ENCODE peak calls at places on chromosomes 1 and 21, in five cellular contexts. E, S, V, I and X are unnamed samples.

GRCh38 chr1:244100691-244101453 is 49.8 kb downstream of the ZBTB18 start:
- DNase-seq in I (no peak), S (no peak), E (no peak), V (no peak), X (peak; percentile 11)

GRCh38 chr1:210754931-210755670 is 378.8 kb downstream of the KCNH1 start:
- DNase-seq in I (no peak), E (peak; percentile 4), V (no peak), S (no peak), X (no peak)

GRCh38 chr1:87981810-87982209 is 653.1 kb downstream of the LMO4 start:
- DNase-seq in I (no peak), V (no peak), S (no peak), E (no peak), X (no peak)

GRCh38 chr21:39153373-39153772 is 29.9 kb downstream of the PSMG1 start:
- DNase-seq in S (no peak), I (no peak), E (no peak), V (no peak), X (no peak)

GRCh38 chr1:183467687-183468086 is 4.6 kb upstream of the SMG7 start:
- DNase-seq in S (no peak), V (no peak), E (no peak), I (no peak), X (no peak)

GRCh38 chr21:17370750-17371325 is 142.0 kb upstream of the CXADR start:
- DNase-seq in V (no peak), I (no peak), S (no peak), E (no peak), X (no peak)

GRCh38 chr1:191993549-191993948 is 164.7 kb upstream of the RGS18 start:
- DNase-seq in V (peak; percentile 14), I (no peak), E (no peak), S (no peak), X (no peak)

GRCh38 chr1:38178236-38178635 is 131.6 kb upstream of the POU3F1 start:
- DNase-seq in E (no peak), S (no peak), V (no peak), I (no peak), X (no peak)

GRCh38 chr21:34688145-34688544 is 19.4 kb downstream of the CLIC6 start:
- DNase-seq in V (no peak), E (no peak), I (no peak), S (no peak), X (no peak)

GRCh38 chr1:202805886-202806511 is 2.2 kb downstream of the KDM5B start:
- DNase-seq in I (no peak), V (no peak), S (no peak), E (no peak), X (peak; percentile 45)

GRCh38 chr21:21624674-21625073 is 626.5 kb downstream of the NCAM2 start:
- DNase-seq in S (no peak), V (peak; percentile 47), I (no peak), E (no peak), X (no peak)

GRCh38 chr1:209751627-209752231 is 4.1 kb upstream of the TRAF3IP3 start:
- DNase-seq in I (no peak), E (no peak), V (no peak), S (no peak), X (no peak)

GRCh38 chr1:27366411-27367159 is at the start of gene MAP3K6:
- DNase-seq in V (no peak), S (peak; percentile 93), I (peak; percentile 95), E (peak; percentile 63), X (no peak)

GRCh38 chr1:155120253-155120652 is 7.4 kb upstream of the EFNA1 start:
- DNase-seq in S (no peak), V (no peak), I (no peak), E (no peak), X (no peak)

GRCh38 chr1:33097762-33098161 is 16.8 kb downstream of the AZIN2 start:
- DNase-seq in E (no peak), I (no peak), V (no peak), S (no peak), X (peak; percentile 27)

GRCh38 chr1:93728480-93729131 is 47.0 kb upstream of the BCAR3 start:
- DNase-seq in S (no peak), E (no peak), I (no peak), V (no peak), X (no peak)

GRCh38 chr1:152811050-152811449 is 721 bp upstream of the LCE1B start:
- DNase-seq in E (no peak), S (peak; percentile 46), V (no peak), I (no peak), X (no peak)

DNA sequence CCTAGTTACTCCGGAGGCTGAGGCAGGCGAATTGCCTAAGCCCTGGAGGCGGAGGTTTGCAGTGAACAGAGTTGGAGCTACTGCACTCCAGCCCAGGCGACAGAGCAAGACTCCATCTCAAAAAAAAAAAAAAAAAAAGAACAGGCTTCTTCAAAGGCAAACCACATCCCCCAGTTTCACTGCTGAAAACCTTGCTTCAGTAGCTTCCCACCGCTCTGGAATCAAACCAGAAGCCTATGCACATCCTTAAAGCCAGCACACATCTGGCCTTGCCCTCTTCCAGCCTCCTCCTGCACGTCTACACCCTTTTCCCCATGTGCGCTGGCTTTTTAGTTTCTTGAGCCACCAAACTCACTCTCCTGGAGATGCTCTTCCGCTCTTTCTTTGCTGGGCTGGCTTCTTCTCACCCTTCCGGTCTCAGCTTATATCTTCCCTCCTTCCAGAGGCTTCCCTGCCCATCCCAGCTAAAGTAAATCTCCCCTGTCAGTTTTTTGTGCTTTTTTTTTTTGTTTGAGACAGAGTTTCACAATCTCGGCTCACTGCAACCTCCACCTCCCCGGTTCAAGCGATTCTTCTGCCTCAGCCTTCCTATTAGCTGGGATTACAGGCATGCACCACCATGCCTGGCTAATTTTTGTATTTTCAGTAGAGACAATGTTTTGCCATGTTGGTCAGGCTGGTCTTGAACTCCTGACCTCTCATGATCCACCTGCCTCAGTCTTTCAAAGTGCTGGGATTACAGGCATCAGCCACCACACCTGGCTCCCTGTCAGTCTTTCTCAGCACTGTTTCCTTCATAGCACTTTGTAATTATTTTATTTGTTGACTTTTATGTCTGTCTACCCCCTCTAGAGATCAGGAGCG is 42.0 kb upstream of the ID3 start:
- DNase-seq in V (no peak), E (no peak), I (no peak), S (no peak), X (peak; percentile 98)
- H3K4me3 ChIP-seq in V (no peak overlapping the region), E (no peak overlapping the region), I (no peak overlapping the region), S (no peak overlapping the region), X (peak overlapping the region; percentile 38)

DNA sequence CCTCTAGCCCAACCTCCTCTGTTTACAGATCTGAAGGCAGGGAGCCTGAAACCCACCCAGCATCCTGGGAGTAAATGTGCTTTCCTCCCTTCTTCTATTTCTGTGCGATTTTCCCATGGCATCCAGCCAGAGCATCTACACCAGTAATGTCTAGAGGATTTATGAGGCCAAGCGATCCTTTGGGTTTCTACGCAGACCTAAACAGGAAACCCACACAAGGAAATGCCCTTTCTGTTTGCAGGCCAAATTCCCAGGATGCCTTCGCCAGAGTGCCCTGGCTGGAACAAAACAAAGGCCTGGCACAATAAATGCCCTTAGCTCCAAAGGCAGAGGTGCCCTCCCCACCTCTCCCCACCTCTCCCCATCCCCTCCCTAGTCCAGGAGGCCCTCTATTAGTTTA is 110.5 kb upstream of the CDC42BPA start:
- DNase-seq in I (no peak), S (no peak), E (no peak), V (no peak), X (no peak)
- H3K4me3 ChIP-seq in I (no peak overlapping the region), S (no peak overlapping the region), E (no peak overlapping the region), V (no peak overlapping the region), X (no peak overlapping the region)

DNA sequence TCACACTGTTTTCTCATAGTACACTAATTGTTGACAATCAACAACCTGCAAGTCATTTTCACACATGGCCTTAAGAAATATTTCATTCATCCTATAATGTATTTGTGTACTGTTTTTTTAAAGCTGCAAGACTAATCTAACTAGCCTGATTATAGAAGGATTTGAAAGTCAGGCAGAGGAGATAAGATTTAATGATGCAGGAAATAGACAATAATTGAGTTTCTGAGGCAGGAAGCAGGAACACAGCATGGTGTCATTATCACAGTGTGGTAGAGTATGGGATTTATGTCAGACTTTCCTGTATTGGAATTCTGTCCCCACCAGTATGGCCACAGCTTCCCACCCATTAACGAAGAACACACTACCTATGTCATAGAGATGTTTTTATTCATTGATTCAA is 138.8 kb downstream of the LRRC7 start:
- DNase-seq in V (no peak), I (no peak), S (no peak), E (no peak), X (no peak)
- H3K4me3 ChIP-seq in V (no peak overlapping the region), I (no peak overlapping the region), S (no peak overlapping the region), E (no peak overlapping the region), X (no peak overlapping the region)

GRCh38 chr21:33089439-33089838 is 19.5 kb downstream of the OLIG1 start:
- DNase-seq in S (peak; percentile 24), E (no peak), I (no peak), V (no peak), X (no peak)

DNA sequence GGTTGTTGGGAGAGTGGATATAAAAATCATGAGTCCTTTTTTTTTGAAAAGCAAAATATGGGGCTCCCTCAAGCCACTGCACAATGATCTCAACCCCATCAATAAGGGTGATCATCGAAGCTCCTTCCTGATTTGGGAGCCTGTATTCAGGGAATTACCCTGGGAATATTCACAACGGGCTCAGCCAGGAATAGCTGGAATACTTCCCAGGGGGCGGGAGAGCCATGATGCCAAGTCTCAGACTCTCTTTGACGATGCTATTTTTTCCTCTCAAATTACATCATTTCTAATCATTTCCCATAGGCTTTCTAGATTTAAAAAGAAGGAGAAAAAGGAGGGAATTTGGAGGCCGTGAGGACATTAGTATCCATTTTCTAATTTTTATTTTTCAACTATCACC is 18.4 kb downstream of the OLIG1 start:
- DNase-seq in S (no peak), I (no peak), V (no peak), E (no peak), X (no peak)
- H3K4me3 ChIP-seq in S (no peak overlapping the region), I (no peak overlapping the region), V (no peak overlapping the region), E (no peak overlapping the region), X (no peak overlapping the region)

GRCh38 chr21:33023574-33024277 is 2.0 kb upstream of the OLIG2 start:
- DNase-seq in I (no peak), E (no peak), V (no peak), S (no peak), X (no peak)

GRCh38 chr21:33021667-33022066 is 4.1 kb upstream of the OLIG2 start:
- DNase-seq in S (no peak), I (no peak), E (no peak), V (no peak), X (no peak)

GRCh38 chr21:33021150-33021549 is 4.6 kb upstream of the OLIG2 start:
- DNase-seq in I (no peak), V (no peak), S (no peak), E (no peak), X (no peak)

GRCh38 chr21:33022828-33023573 is 2.7 kb upstream of the OLIG2 start:
- DNase-seq in V (no peak), S (no peak), E (no peak), I (no peak), X (no peak)

GRCh38 chr21:33022489-33022827 is 3.3 kb upstream of the OLIG2 start:
- DNase-seq in S (no peak), V (no peak), E (no peak), I (no peak), X (no peak)
- H3K4me3 ChIP-seq in S (no peak overlapping the region), V (no peak overlapping the region), E (no peak overlapping the region), I (peak overlapping the region; percentile 18), X (no peak overlapping the region)

DNA sequence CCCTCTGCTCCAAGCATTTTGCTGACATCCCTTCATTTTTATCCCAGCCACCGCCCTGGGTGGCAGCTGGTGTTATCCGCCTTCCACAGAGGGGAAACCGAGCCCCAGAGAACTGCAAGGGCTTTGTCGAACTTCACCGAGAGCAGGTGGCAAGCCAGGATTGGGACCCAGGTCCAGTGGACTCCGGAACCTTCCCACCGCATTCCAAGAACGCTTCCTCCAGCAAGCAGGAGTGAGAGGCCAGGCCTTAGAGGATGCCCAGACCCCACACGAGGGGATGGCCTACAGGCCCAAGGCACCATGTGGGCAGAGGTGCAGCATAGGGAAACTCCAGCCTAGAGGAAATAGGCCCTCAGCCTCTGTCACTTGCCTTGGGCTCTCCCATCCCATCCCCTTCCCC is 90.7 kb downstream of the EPHB2 start:
- DNase-seq in V (no peak), S (no peak), E (no peak), I (no peak), X (no peak)
- H3K4me3 ChIP-seq in V (no peak overlapping the region), S (no peak overlapping the region), E (no peak overlapping the region), I (no peak overlapping the region), X (no peak overlapping the region)